ENCODE peak calls at places on chromosomes 3 and 15, in four cellular contexts. One of them, this sample, is unnamed. For H3K4me1, the result is how much of the 10 kb centered on the place peaks cover.

GRCh38 chr3:46903341-46904302 is 26.1 kb downstream of the PTH1R start:
- DNase-seq in CD8-positive, alpha-beta T cell: no peak
- DNase-seq in thoracic aorta: no peak
- DNase-seq in neural progenitor cell: no peak
- DNase-seq in this sample: peak

GRCh38 chr3:65855370-65856100 is 183.2 kb downstream of the MAGI1 start:
- DNase-seq in CD8-positive, alpha-beta T cell: no peak
- DNase-seq in thoracic aorta: no peak
- DNase-seq in neural progenitor cell: no peak
- DNase-seq in this sample: no peak

GRCh38 chr3:108453541-108454057 is 56.8 kb downstream of the MYH15 start:
- DNase-seq in CD8-positive, alpha-beta T cell: no peak
- DNase-seq in thoracic aorta: no peak
- DNase-seq in neural progenitor cell: no peak
- DNase-seq in this sample: no peak

GRCh38 chr3:150384517-150385212 is 23.4 kb upstream of the TSC22D2 start:
- DNase-seq in CD8-positive, alpha-beta T cell: peak
- DNase-seq in thoracic aorta: no peak
- DNase-seq in neural progenitor cell: peak
- DNase-seq in this sample: peak

GRCh38 chr3:112531358-112531781 is 30.4 kb downstream of the ATG3 start:
- DNase-seq in CD8-positive, alpha-beta T cell: no peak
- DNase-seq in thoracic aorta: no peak
- DNase-seq in neural progenitor cell: peak
- DNase-seq in this sample: no peak

GRCh38 chr3:31968927-31969418 is 12.1 kb downstream of the OSBPL10 start:
- DNase-seq in CD8-positive, alpha-beta T cell: no peak
- DNase-seq in thoracic aorta: peak
- DNase-seq in neural progenitor cell: peak
- DNase-seq in this sample: no peak

GRCh38 chr3:146157325-146158060 is 3.5 kb downstream of the PLOD2 start:
- DNase-seq in CD8-positive, alpha-beta T cell: no peak
- DNase-seq in thoracic aorta: no peak
- DNase-seq in neural progenitor cell: no peak
- DNase-seq in this sample: no peak

GRCh38 chr3:95705786-95706418 is 1108.5 kb upstream of the EPHA6 start:
- DNase-seq in CD8-positive, alpha-beta T cell: no peak
- DNase-seq in thoracic aorta: no peak
- DNase-seq in neural progenitor cell: no peak
- DNase-seq in this sample: no peak

GRCh38 chr3:107831590-107831989 is 259.2 kb downstream of the CD47 start:
- DNase-seq in CD8-positive, alpha-beta T cell: no peak
- DNase-seq in thoracic aorta: no peak
- DNase-seq in neural progenitor cell: no peak
- DNase-seq in this sample: no peak

GRCh38 chr3:71658131-71658530 is 67.1 kb downstream of the EIF4E3 start:
- DNase-seq in CD8-positive, alpha-beta T cell: no peak
- DNase-seq in thoracic aorta: peak
- DNase-seq in neural progenitor cell: no peak
- DNase-seq in this sample: peak

GRCh38 chr3:126102530-126102951 is 18.6 kb upstream of the SLC41A3 start:
- DNase-seq in CD8-positive, alpha-beta T cell: peak
- DNase-seq in thoracic aorta: peak
- DNase-seq in neural progenitor cell: no peak
- DNase-seq in this sample: peak

GRCh38 chr15:40567111-40567510 is 2.0 kb upstream of the RPUSD2 start:
- DNase-seq in CD8-positive, alpha-beta T cell: no peak
- DNase-seq in thoracic aorta: no peak
- DNase-seq in neural progenitor cell: peak
- DNase-seq in this sample: no peak

GRCh38 chr3:51024765-51025681 is 350.3 kb downstream of the DOCK3 start:
- DNase-seq in CD8-positive, alpha-beta T cell: peak
- DNase-seq in thoracic aorta: no peak
- DNase-seq in neural progenitor cell: no peak
- DNase-seq in this sample: no peak

GRCh38 chr3:184965639-184966430 is 153.9 kb downstream of the VPS8 start:
- DNase-seq in CD8-positive, alpha-beta T cell: no peak
- DNase-seq in thoracic aorta: no peak
- DNase-seq in neural progenitor cell: peak
- DNase-seq in this sample: no peak

GRCh38 chr15:37124330-37124729 is 24.0 kb upstream of the MEIS2 start:
- DNase-seq in CD8-positive, alpha-beta T cell: no peak
- DNase-seq in thoracic aorta: no peak
- DNase-seq in neural progenitor cell: no peak
- DNase-seq in this sample: no peak

GRCh38 chr3:120424506-120424905 is 26.3 kb downstream of the FSTL1 start:
- DNase-seq in CD8-positive, alpha-beta T cell: no peak
- DNase-seq in thoracic aorta: no peak
- DNase-seq in neural progenitor cell: no peak
- DNase-seq in this sample: no peak

GRCh38 chr3:195160257-195160898 is 110.6 kb downstream of the XXYLT1 start:
- DNase-seq in CD8-positive, alpha-beta T cell: no peak
- DNase-seq in thoracic aorta: no peak
- DNase-seq in neural progenitor cell: no peak
- DNase-seq in this sample: no peak

GRCh38 chr3:73461582-73461981 is 163.2 kb downstream of the PDZRN3 start:
- DNase-seq in CD8-positive, alpha-beta T cell: no peak
- DNase-seq in thoracic aorta: no peak
- DNase-seq in neural progenitor cell: no peak
- DNase-seq in this sample: no peak

GRCh38 chr15:49145651-49146609 is 9.5 kb downstream of the COPS2 start:
- DNase-seq in CD8-positive, alpha-beta T cell: no peak
- DNase-seq in thoracic aorta: no peak
- DNase-seq in neural progenitor cell: peak
- DNase-seq in this sample: no peak

GRCh38 chr3:168024537-168024941 is 71.2 kb downstream of the GOLIM4 start:
- DNase-seq in CD8-positive, alpha-beta T cell: no peak
- DNase-seq in thoracic aorta: no peak
- DNase-seq in neural progenitor cell: no peak
- DNase-seq in this sample: no peak

GRCh38 chr3:3992312-3992874 is 193.2 kb downstream of the LRRN1 start:
- DNase-seq in CD8-positive, alpha-beta T cell: no peak
- DNase-seq in thoracic aorta: no peak
- DNase-seq in neural progenitor cell: no peak
- DNase-seq in this sample: no peak

GRCh38 chr3:122004123-122004522 is 17.9 kb downstream of the ILDR1 start:
- DNase-seq in CD8-positive, alpha-beta T cell: no peak
- DNase-seq in thoracic aorta: no peak
- DNase-seq in neural progenitor cell: no peak
- DNase-seq in this sample: no peak

GRCh38 chr3:29203846-29204245 is 77.0 kb upstream of the RBMS3 start:
- DNase-seq in CD8-positive, alpha-beta T cell: no peak
- DNase-seq in thoracic aorta: no peak
- DNase-seq in neural progenitor cell: no peak
- DNase-seq in this sample: no peak

GRCh38 chr3:54122046-54122801 is at the start of gene CACNA2D3:
- DNase-seq in CD8-positive, alpha-beta T cell: no peak
- DNase-seq in thoracic aorta: no peak
- DNase-seq in neural progenitor cell: peak
- DNase-seq in this sample: no peak

GRCh38 chr3:54123538-54124196 is 1.3 kb downstream of the CACNA2D3 start:
- DNase-seq in CD8-positive, alpha-beta T cell: no peak
- DNase-seq in thoracic aorta: no peak
- DNase-seq in neural progenitor cell: peak
- DNase-seq in this sample: no peak

GRCh38 chr3:54121404-54122045 is 827 bp upstream of the CACNA2D3 start:
- DNase-seq in CD8-positive, alpha-beta T cell: no peak
- DNase-seq in thoracic aorta: no peak
- DNase-seq in neural progenitor cell: peak
- DNase-seq in this sample: no peak

GRCh38 chr3:54120657-54121403 is 1.5 kb upstream of the CACNA2D3 start:
- DNase-seq in CD8-positive, alpha-beta T cell: no peak
- DNase-seq in thoracic aorta: no peak
- DNase-seq in neural progenitor cell: peak
- DNase-seq in this sample: no peak

GRCh38 chr3:54122802-54123537 is 618 bp downstream of the CACNA2D3 start:
- DNase-seq in CD8-positive, alpha-beta T cell: no peak
- DNase-seq in thoracic aorta: no peak
- DNase-seq in neural progenitor cell: peak
- DNase-seq in this sample: no peak
- H3K27ac ChIP-seq in CD8-positive, alpha-beta T cell: no peak
- H3K27ac ChIP-seq in thoracic aorta: no peak
- H3K27ac ChIP-seq in neural progenitor cell: no peak
- H3K27ac ChIP-seq in this sample: no peak

DNA sequence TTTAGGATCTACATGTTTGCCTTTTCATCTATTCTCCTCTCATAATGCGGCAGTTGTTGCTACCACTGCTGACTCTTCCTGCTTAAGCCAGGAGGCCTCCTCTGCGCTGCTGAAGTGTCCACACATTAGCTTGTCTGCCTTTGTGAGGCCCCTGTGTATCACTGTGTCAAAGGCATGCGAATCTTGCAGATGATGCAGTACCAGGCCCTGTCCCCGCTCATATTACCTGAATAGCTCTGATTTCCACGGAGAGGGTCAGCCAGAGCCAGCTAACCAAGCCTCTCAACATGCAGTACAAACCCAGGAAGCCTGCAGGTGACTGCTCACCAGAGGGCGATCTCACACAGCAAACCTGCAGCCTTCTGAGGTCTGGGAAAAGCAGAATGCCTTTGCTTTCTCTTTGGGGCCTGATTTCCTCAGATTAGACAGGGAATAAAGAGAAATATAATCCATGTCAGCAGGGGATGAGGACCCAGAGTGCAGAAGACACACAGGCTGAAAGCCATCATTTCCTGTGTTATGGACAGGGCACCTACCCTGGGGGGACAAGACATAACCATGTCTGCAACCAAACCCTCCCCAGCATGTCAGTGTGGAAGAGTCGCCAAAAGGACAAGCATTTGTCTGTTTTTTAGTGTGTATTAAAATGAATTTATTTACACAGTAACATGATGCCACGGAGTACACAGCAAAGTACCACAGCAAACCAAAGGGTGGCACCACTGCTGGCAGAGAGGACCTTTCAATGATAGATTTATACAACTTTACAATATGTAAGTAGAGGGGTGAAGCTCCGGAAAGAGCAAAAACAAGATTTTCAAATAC is 36.8 kb upstream of the TSPAN3 start:
- DNase-seq in CD8-positive, alpha-beta T cell: no peak
- DNase-seq in thoracic aorta: no peak
- DNase-seq in neural progenitor cell: peak
- DNase-seq in this sample: peak
- TF ChIP-seq CTCF in CD8-positive, alpha-beta T cell: no peak
- TF ChIP-seq CTCF in thoracic aorta: peak
- TF ChIP-seq CTCF in neural progenitor cell: peak
- TF ChIP-seq CTCF in this sample: peak

DNA sequence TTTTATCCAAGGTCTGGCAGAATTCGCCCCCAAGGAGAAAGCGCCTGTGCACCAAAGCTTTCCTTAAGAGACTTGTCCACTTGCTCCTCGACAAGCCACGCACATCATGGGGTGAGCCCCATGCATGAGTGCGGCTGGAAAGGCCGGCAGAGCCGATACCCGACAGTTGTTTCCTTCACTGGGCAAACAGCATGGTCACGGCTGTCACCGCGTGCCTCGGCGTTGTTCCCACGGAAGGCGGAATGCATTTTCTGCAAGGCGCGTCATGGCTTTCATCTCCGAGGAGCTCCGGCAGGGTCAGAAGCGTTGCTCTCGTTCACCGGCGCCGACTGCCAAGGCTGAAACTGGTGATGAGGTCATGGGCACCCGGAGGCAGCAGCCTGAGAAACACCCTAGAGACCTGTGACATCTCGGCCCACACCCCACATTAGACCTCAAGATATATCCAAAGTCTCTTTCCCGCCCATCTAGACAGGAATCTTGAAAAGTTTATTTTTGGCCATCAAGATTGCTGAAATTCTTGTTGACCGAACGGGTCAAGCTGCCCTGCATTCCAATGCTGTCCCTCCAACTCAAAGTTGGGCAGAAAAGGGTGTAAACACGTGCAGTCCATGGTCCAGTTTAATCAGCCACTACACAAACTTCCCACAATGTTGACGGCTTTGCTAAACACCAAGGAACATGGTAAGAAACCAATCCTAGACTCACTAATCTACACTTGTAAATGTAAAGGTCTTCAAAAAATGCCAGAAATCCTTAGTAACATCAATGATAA is 604 bp upstream of the TJP1 start:
- DNase-seq in CD8-positive, alpha-beta T cell: no peak
- DNase-seq in thoracic aorta: peak
- DNase-seq in neural progenitor cell: peak
- DNase-seq in this sample: peak
- H3K4me1 ChIP-seq in CD8-positive, alpha-beta T cell: under half
- H3K4me1 ChIP-seq in thoracic aorta: under half
- H3K4me1 ChIP-seq in neural progenitor cell: under half
- H3K4me1 ChIP-seq in this sample: under half

GRCh38 chr3:174541708-174542107 is 317.4 kb upstream of the NAALADL2 start:
- DNase-seq in CD8-positive, alpha-beta T cell: no peak
- DNase-seq in thoracic aorta: no peak
- DNase-seq in neural progenitor cell: no peak
- DNase-seq in this sample: no peak
- H3K27ac ChIP-seq in CD8-positive, alpha-beta T cell: no peak
- H3K27ac ChIP-seq in thoracic aorta: no peak
- H3K27ac ChIP-seq in neural progenitor cell: no peak
- H3K27ac ChIP-seq in this sample: no peak

DNA sequence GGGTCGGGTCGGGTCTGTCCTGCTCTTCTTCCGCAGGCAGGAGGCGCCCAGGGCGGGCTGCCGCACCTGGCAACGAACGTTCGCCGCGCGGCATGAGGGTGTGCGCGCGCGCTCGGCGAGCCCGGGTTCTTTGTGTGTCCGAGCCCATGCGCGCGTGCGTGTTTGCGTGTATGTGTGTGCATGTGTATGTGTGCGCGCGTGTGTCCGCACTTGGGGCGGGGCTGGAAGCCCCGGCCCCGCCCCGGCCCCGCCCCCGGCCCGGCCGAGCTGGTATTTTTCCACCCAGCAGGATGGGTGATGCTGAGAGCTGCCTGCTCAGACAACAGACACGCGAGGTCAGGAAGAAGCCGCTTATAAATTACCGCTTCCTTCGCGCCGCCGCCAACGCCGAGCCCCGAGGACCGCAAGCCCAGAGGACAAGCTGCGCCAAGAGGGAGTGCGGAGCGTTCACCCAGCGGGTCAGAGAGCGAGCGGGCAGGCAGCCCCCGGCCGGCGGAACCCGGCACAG is at the start of gene SLC6A6:
- DNase-seq in CD8-positive, alpha-beta T cell: peak
- DNase-seq in thoracic aorta: peak
- DNase-seq in neural progenitor cell: peak
- DNase-seq in this sample: peak
- TF ChIP-seq CTCF in CD8-positive, alpha-beta T cell: peak
- TF ChIP-seq CTCF in thoracic aorta: peak
- TF ChIP-seq CTCF in neural progenitor cell: peak
- TF ChIP-seq CTCF in this sample: peak

This sample was measured in tibial artery.